ENCODE peak calls at places on chromosomes 3 and 15, in four cellular contexts. C, Z, W and V are unnamed samples.

GRCh38 chr3:158642474-158643210 is 1.7 kb upstream of the GFM1 start:
- DNase-seq in W (no peak), C (no peak), Z (no peak), V (no peak)

GRCh38 chr3:147397155-147397888 is 9.0 kb downstream of the ZIC4 start:
- DNase-seq in W (no peak), C (no peak), Z (no peak), V (no peak)

GRCh38 chr15:46525984-46526725 is 891.3 kb downstream of the SQOR start:
- DNase-seq in Z (no peak), C (no peak), W (no peak), V (no peak)

GRCh38 chr3:130935761-130936160 is 41.9 kb downstream of the ATP2C1 start:
- DNase-seq in C (no peak), Z (no peak), W (no peak), V (peak; percentile 24)

GRCh38 chr3:10395196-10395595 is 74.3 kb upstream of the SEC13 start:
- DNase-seq in W (no peak), Z (no peak), C (no peak), V (no peak)

GRCh38 chr3:39013289-39013688 is 38.5 kb downstream of the SCN11A start:
- DNase-seq in C (no peak), Z (no peak), W (no peak), V (no peak)

GRCh38 chr3:197398301-197398878 is 100.0 kb upstream of the DLG1 start:
- DNase-seq in W (no peak), C (no peak), Z (no peak), V (no peak)

GRCh38 chr15:35874260-35874905 is 328.4 kb upstream of the DPH6 start:
- DNase-seq in W (no peak), Z (no peak), C (peak; percentile 11), V (peak; percentile 79)

GRCh38 chr3:47452460-47453215 is 23.1 kb downstream of the SCAP start:
- DNase-seq in C (no peak), W (no peak), Z (no peak), V (no peak)

GRCh38 chr3:11452988-11453847 is 181.0 kb downstream of the ATG7 start:
- DNase-seq in C (no peak), W (no peak), Z (peak; percentile 30), V (peak; percentile 19)

GRCh38 chr3:33808559-33808958 is 10.1 kb downstream of the PDCD6IP start:
- DNase-seq in W (no peak), Z (no peak), C (no peak), V (no peak)

GRCh38 chr3:126711361-126711760 is 7.3 kb downstream of the CHCHD6 start:
- DNase-seq in C (no peak), Z (no peak), W (no peak), V (no peak)